ENCODE peak calls at places on chromosome 17, in nine cellular contexts. M is T-helper 1 cell, T is activated B cell treated with CpG ODN at 0.5 μM for 24 hours, X is posterior cingulate gyrus, G is MG63, R is NCI-H2029 treated with DMSO at 0.1 percent for 48 hours, H is fibroblast of the aortic adventitia, P is aorta, U is upper lobe of right lung. K is an unnamed sample.

GRCh38 chr17:14717849-14718248 is 417.0 kb downstream of the HS3ST3B1 start:
- DNase-seq in H (no peak), T (no peak), X (no peak), U (no peak), G (no peak), M (no peak), P (no peak), R (no peak), K (no peak)

GRCh38 chr17:50841949-50842354 is 6.6 kb downstream of the WFIKKN2 start:
- DNase-seq in U (peak), M (peak), X (peak), T (no peak), H (peak), P (peak), G (peak), R (peak), K (peak)

GRCh38 chr17:43562679-43563146 is 16.6 kb upstream of the ETV4 start:
- DNase-seq in T (no peak), R (no peak), H (peak), X (no peak), M (no peak), U (no peak), P (no peak), G (no peak), K (no peak)

GRCh38 chr17:27239046-27239445 is 54.9 kb upstream of the WSB1 start:
- DNase-seq in U (no peak), X (no peak), R (no peak), P (no peak), T (no peak), G (no peak), H (no peak), M (no peak), K (no peak)

GRCh38 chr17:17026163-17026562 is 16.1 kb upstream of the MPRIP start:
- DNase-seq in U (peak), R (no peak), M (no peak), T (no peak), X (peak), H (no peak), G (no peak), P (no peak), K (no peak)

GRCh38 chr17:8153957-8154607 is 1.9 kb upstream of the PER1 start:
- DNase-seq in G (peak), R (peak), U (peak), T (peak), P (peak), X (peak), H (peak), M (peak), K (peak)

GRCh38 chr17:7716901-7717755 is at the start of gene DNAH2:
- DNase-seq in X (peak), H (peak), M (no peak), G (peak), P (peak), U (peak), R (no peak), T (peak), K (peak)

GRCh38 chr17:72297326-72298115 is 176.7 kb downstream of the SOX9 start:
- DNase-seq in P (no peak), X (no peak), M (no peak), T (no peak), H (peak), R (no peak), U (no peak), G (peak), K (no peak)

GRCh38 chr17:80804466-80804865 is 187.2 kb upstream of the CHMP6 start:
- DNase-seq in P (peak), U (peak), G (no peak), M (no peak), T (no peak), H (no peak), R (no peak), X (no peak), K (no peak)

GRCh38 chr17:10744509-10745000 is 14.7 kb upstream of the TMEM220 start:
- DNase-seq in H (no peak), P (no peak), U (no peak), G (no peak), T (no peak), M (peak), R (no peak), X (no peak), K (no peak)

GRCh38 chr17:81317992-81318391 is 22.9 kb upstream of the SLC38A10 start:
- DNase-seq in P (no peak), U (no peak), G (no peak), T (no peak), X (no peak), H (no peak), M (no peak), R (no peak), K (no peak)

GRCh38 chr17:72456026-72456569 is 335.3 kb downstream of the SOX9 start:
- DNase-seq in X (no peak), G (peak), R (no peak), M (no peak), H (peak), P (no peak), T (no peak), U (no peak), K (no peak)

GRCh38 chr17:58005031-58005727 is 1.9 kb downstream of the SRSF1 start:
- DNase-seq in R (no peak), U (no peak), T (no peak), G (peak), M (no peak), H (no peak), X (no peak), P (no peak), K (no peak)

GRCh38 chr17:14755002-14755401 is 454.1 kb downstream of the HS3ST3B1 start:
- DNase-seq in R (no peak), U (no peak), P (no peak), T (no peak), X (no peak), H (no peak), G (peak), M (no peak), K (no peak)

GRCh38 chr17:32266389-32267269 is 997 bp downstream of the RHBDL3 start:
- DNase-seq in X (peak), U (no peak), P (no peak), R (no peak), G (no peak), H (no peak), T (peak), M (no peak), K (no peak)

GRCh38 chr17:5418858-5419355 is 555 bp downstream of the NUP88 start:
- DNase-seq in T (no peak), H (peak), M (peak), P (no peak), X (no peak), R (peak), G (no peak), U (no peak), K (no peak)

GRCh38 chr17:81814748-81815645 is 11.0 kb downstream of the GCGR start:
- DNase-seq in M (no peak), R (no peak), P (no peak), G (no peak), X (no peak), U (no peak), H (no peak), T (no peak), K (peak)

GRCh38 chr17:75516619-75517276 is 420 bp downstream of the TSEN54 start:
- DNase-seq in H (peak), M (peak), P (peak), X (no peak), T (no peak), U (peak), R (no peak), G (peak), K (no peak)

GRCh38 chr17:75591722-75592302 is 4.2 kb downstream of the MYO15B start:
- DNase-seq in X (peak), M (no peak), T (no peak), G (no peak), U (no peak), R (no peak), P (no peak), H (no peak), K (no peak)